ENCODE peak calls at places on chromosomes 13 and 19, in four cellular contexts. X is activated CD8-positive, alpha-beta memory T cell treated with anti-CD3 and anti-CD28 coated beads for 4 hours; D is astrocyte of the cerebellum; Q is progenitor cell of endocrine pancreas. U is an unnamed sample.

GRCh38 chr19:1748703-1749341 is 4.5 kb upstream of the ONECUT3 start:
- DNase-seq in X (no peak), Q (no peak), D (no peak), U (no peak)

GRCh38 chr19:45368737-45369340 is 1.5 kb downstream of the ERCC2 start:
- DNase-seq in D (no peak), Q (no peak), X (no peak), U (no peak)

GRCh38 chr13:67048793-67049150 is 181.4 kb downstream of the PCDH9 start:
- DNase-seq in Q (no peak), D (peak; percentile 56), X (no peak), U (no peak)

GRCh38 chr13:76148926-76149325 is 512.8 kb downstream of the LMO7 start:
- DNase-seq in X (no peak), Q (no peak), D (peak; percentile 63), U (no peak)

GRCh38 chr19:58227964-58228583 is 640 bp upstream of the ZNF544 start:
- DNase-seq in X (no peak), D (no peak), Q (no peak), U (no peak)

GRCh38 chr13:113110852-113111315 is 5.3 kb downstream of the F7 start:
- DNase-seq in D (no peak), X (peak; percentile 14), Q (no peak), U (no peak)

GRCh38 chr13:86877449-86877848 is 793.7 kb upstream of the SLITRK5 start:
- DNase-seq in X (no peak), D (no peak), Q (no peak), U (no peak)

GRCh38 chr13:72850959-72851677 is 69.2 kb downstream of the PIBF1 start:
- DNase-seq in X (no peak), Q (no peak), D (no peak), U (no peak)

GRCh38 chr19:38511074-38511708 is 77.7 kb downstream of the RYR1 start:
- DNase-seq in Q (no peak), D (no peak), X (no peak), U (no peak)

GRCh38 chr13:52010890-52011689 is at the start of gene ATP7B:
- DNase-seq in X (no peak), Q (peak; percentile 28), D (no peak), U (no peak)

U was measured in stimulated activated CD8-positive, alpha-beta memory T cell treated with anti-CD3 and anti-CD28 coated beads, Interleukin-15, amount 100 ng/mL, for 4 hours.